ENCODE peak calls at places on chromosomes 11 and 22, in six cellular contexts. G, B, E, L, H and I are unnamed samples.

GRCh38 chr22:48778308-48779195 is 1049.1 kb downstream of the BRD1 start:
- DNase-seq in G (no peak), B (no peak), E (no peak), L (no peak), H (no peak), I (no peak)

GRCh38 chr11:27524155-27524554 is 17.6 kb upstream of the LIN7C start:
- DNase-seq in G (no peak), B (peak; percentile 9), E (peak; percentile 15), L (no peak), H (no peak), I (no peak)

GRCh38 chr11:17546240-17546639 is 819 bp upstream of the OTOG start:
- DNase-seq in G (no peak), B (no peak), E (no peak), L (no peak), H (no peak), I (no peak)

GRCh38 chr11:6238902-6239301 is at the start of gene CNGA4:
- DNase-seq in G (no peak), B (no peak), E (no peak), L (no peak), H (no peak), I (no peak)

GRCh38 chr22:45709004-45709739 is 37.5 kb downstream of the ATXN10 start:
- DNase-seq in G (no peak), B (peak; percentile 61), E (no peak), L (no peak), H (no peak), I (peak; percentile 53)

GRCh38 chr11:26286472-26287066 is 45.4 kb upstream of the ANO3 start:
- DNase-seq in G (no peak), B (no peak), E (peak; percentile 23), L (no peak), H (no peak), I (no peak)

GRCh38 chr22:42376721-42377177 is 55.5 kb downstream of the NFAM1 start:
- DNase-seq in G (no peak), B (peak; percentile 87), E (peak; percentile 98), L (no peak), H (peak; percentile 73), I (no peak)

GRCh38 chr11:66720223-66720898 is 8.7 kb downstream of the SPTBN2 start:
- DNase-seq in G (peak; percentile 62), B (peak; percentile 5), E (no peak), L (no peak), H (no peak), I (no peak)

GRCh38 chr11:62665630-62666258 is 632 bp downstream of the CSKMT start:
- DNase-seq in G (peak; percentile 16), B (no peak), E (peak; percentile 60), L (peak; percentile 55), H (peak; percentile 33), I (no peak)

GRCh38 chr11:117878939-117879475 is 2.5 kb upstream of the FXYD6 start:
- DNase-seq in G (no peak), B (no peak), E (no peak), L (no peak), H (no peak), I (no peak)

GRCh38 chr11:33932721-33933120 is 40.8 kb upstream of the LMO2 start:
- DNase-seq in G (no peak), B (no peak), E (no peak), L (no peak), H (no peak), I (no peak)

GRCh38 chr11:17906436-17906835 is 106.4 kb downstream of the SERGEF start:
- DNase-seq in G (no peak), B (no peak), E (peak; percentile 73), L (no peak), H (no peak), I (no peak)

GRCh38 chr22:46040471-46041465 is 63.8 kb upstream of the WNT7B start:
- DNase-seq in G (no peak), B (no peak), E (peak; percentile 72), L (no peak), H (no peak), I (no peak)

GRCh38 chr11:1298695-1299492 is 10.5 kb downstream of the TOLLIP start:
- DNase-seq in G (peak; percentile 84), B (peak; percentile 11), E (no peak), L (no peak), H (peak; percentile 84), I (peak; percentile 33)

DNA sequence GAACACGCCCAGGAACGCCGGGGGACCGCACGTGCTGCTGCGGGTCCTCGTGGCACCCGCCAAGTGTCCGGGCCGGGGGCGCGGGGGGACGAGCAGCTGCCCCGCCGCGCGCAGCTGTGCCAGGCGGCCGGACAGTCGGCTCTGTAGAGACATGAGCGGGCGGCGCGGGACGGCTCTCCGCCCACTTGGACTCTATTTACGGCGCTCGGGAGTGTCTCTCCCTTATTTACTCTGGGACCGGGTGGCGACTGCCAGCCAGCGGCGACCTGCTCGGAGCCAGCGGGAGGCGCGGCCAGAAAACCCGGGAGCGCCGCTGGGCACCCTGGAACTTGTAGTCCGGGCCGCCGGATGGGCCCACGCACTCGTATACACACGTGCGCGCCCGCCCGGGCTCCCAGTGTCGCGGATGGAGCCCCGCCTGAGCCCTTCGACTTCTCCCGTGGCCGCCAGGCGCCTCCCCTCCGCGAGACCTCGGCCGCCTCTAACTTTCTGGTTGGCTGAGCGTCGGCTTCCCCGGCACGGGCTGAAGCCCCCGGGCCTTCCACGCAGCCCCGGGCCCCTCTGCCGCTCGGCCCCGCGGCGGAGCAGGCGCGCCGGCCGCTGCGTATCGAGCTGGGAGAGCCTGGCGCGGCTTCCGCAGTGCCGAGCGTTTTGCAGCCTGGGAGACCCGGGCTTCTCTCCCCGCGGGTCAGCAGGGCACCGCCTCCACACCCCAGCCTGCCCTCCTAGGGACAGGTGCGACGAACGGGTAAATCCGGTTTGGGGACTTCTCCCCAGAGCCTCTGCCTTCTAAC is at the start of gene MACROD1:
- DNase-seq in G (peak; percentile 95), B (peak; percentile 18), E (peak; percentile 90), L (peak; percentile 70), H (peak; percentile 71), I (peak; percentile 18)
- TF ChIP-seq CTCF in G (peak; percentile 10), B (no peak), E (no peak), L (no peak), H (no peak), I (no peak)

GRCh38 chr11:30762188-30762587 is 176.0 kb upstream of the MPPED2 start:
- DNase-seq in G (no peak), B (no peak), E (no peak), L (no peak), H (no peak), I (no peak)

GRCh38 chr11:30758012-30758411 is 171.9 kb upstream of the MPPED2 start:
- DNase-seq in G (no peak), B (no peak), E (no peak), L (no peak), H (no peak), I (no peak)

GRCh38 chr11:30760341-30760740 is 174.2 kb upstream of the MPPED2 start:
- DNase-seq in G (no peak), B (no peak), E (no peak), L (no peak), H (no peak), I (no peak)

GRCh38 chr11:30758946-30759501 is 172.9 kb upstream of the MPPED2 start:
- DNase-seq in G (no peak), B (no peak), E (no peak), L (no peak), H (no peak), I (no peak)

DNA sequence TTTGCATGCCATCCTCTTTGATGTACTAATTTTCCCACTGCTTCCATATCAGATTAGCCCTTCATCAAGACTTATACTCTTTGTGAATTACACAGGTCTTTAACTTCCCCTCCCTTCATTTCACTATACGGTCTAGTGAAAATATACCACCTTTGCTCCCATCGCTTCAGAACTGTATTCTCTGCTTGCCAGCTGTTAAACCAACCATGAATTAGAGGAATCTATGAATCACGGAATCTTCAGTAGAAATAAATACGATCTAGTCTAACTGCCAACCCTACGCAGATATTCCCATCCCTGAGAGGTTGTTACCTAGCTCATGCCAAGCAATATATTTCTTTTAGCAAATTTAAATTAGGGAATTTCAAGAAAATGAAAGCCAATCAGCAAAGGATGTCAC is 177.8 kb upstream of the MPPED2 start:
- DNase-seq in G (no peak), B (no peak), E (no peak), L (no peak), H (no peak), I (no peak)
- H3K4me3 ChIP-seq in G (no peak overlapping the region), B (no peak overlapping the region), E (no peak overlapping the region), L (no peak overlapping the region), H (no peak overlapping the region), I (no peak overlapping the region)

DNA sequence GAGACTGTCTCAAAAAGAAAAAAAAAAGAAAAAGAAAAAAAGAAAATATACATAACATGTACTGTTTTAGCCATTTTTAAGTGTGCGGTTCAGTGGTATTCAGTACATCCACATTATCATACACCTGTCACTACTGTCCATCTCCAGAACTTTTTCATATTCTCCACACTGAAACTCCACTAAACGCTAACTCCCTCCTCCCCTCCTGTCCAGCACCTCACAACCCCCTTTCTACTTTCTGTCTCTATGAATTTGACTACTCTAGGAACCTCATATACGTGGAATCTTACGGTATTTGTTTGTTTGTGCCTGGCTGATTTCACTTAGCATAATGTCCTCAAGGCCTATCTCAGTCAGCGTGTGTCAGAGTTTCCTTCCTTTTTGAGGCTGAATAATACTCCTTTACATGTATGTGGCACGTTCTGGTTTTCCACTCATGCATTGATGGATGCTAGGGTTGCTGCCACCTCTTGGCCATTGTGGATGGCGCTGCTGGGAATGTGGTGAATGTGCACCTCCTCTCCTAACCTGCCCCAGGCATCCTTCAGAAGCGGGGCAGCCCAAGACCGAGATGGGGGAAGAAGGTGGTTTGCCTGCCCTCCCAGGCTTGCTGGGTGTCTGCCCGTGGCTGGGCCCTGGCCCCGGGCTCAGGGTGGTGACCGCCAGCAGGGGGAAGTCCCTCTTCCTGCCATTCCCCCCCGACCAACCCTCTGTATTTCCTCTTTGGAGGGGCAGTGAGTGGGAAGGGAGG is 60.5 kb downstream of the BCR start:
- DNase-seq in G (no peak), B (no peak), E (peak; percentile 48), L (no peak), H (no peak), I (no peak)
- TF ChIP-seq CTCF in G (no peak), B (peak; percentile 24), E (peak; percentile 73), L (no peak), H (no peak), I (peak; percentile 38)

GRCh38 chr11:47189100-47189834 is 3.0 kb upstream of the PACSIN3 start:
- DNase-seq in G (peak; percentile 36), B (peak; percentile 72), E (no peak), L (no peak), H (no peak), I (no peak)

GRCh38 chr11:47187723-47188122 is 1.5 kb upstream of the PACSIN3 start:
- DNase-seq in G (no peak), B (no peak), E (no peak), L (no peak), H (no peak), I (no peak)

GRCh38 chr11:47186076-47186936 is at the start of gene PACSIN3:
- DNase-seq in G (no peak), B (no peak), E (peak; percentile 70), L (peak; percentile 20), H (no peak), I (no peak)

GRCh38 chr11:47186937-47187681 is 875 bp upstream of the PACSIN3 start:
- DNase-seq in G (no peak), B (no peak), E (peak; percentile 75), L (no peak), H (peak; percentile 54), I (no peak)

GRCh38 chr11:47188262-47188661 is 2.0 kb upstream of the PACSIN3 start:
- DNase-seq in G (no peak), B (no peak), E (no peak), L (no peak), H (no peak), I (no peak)
- H3K4me3 ChIP-seq in G (no peak overlapping the region), B (no peak overlapping the region), E (no peak overlapping the region), L (no peak overlapping the region), H (no peak overlapping the region), I (no peak overlapping the region)